ENCODE peak calls at places on chromosomes 16 and 17, in eight cellular contexts. M is A549; T is epithelial cell of esophagus; R is osteoblast; Z is neural progenitor cell; V is CD4-positive, alpha-beta T cell; D is AG09319; W is RWPE1. S is an unnamed sample.
A peak's percentile ranks its signal among the peaks of the same experiment; 100 is the strongest.

GRCh38 chr16:11601911-11602310 is 15.2 kb upstream of the LITAF start:
- DNase-seq in R (no peak), M (no peak), W (no peak), D (no peak), Z (no peak), T (no peak), V (no peak), S (no peak)

GRCh38 chr17:74192950-74193781 is 10.3 kb upstream of the RPL38 start:
- DNase-seq in Z (no peak), M (peak; percentile 88), R (peak; percentile 68), D (no peak), V (no peak), T (peak; percentile 69), W (no peak), S (no peak)

GRCh38 chr17:78839173-78839761 is 1.3 kb downstream of the USP36 start:
- DNase-seq in V (no peak), D (no peak), Z (no peak), M (no peak), T (peak; percentile 79), W (peak; percentile 75), R (peak; percentile 90), S (no peak)

GRCh38 chr16:52171481-52171880 is 375.5 kb downstream of the TOX3 start:
- DNase-seq in D (no peak), T (no peak), Z (no peak), W (no peak), V (no peak), M (no peak), R (no peak), S (no peak)

GRCh38 chr16:17448640-17449638 is 21.8 kb downstream of the XYLT1 start:
- DNase-seq in Z (no peak), M (no peak), W (no peak), R (no peak), V (no peak), D (no peak), T (no peak), S (peak; percentile 65)

GRCh38 chr17:41801374-41802062 is 10.2 kb downstream of the P3H4 start:
- DNase-seq in W (peak; percentile 72), T (peak; percentile 88), Z (peak; percentile 87), D (peak; percentile 38), R (peak; percentile 96), V (peak; percentile 83), M (peak; percentile 88), S (peak; percentile 86)

GRCh38 chr17:64694207-64694606 is 32.1 kb upstream of the SMURF2 start:
- DNase-seq in Z (no peak), W (no peak), M (peak; percentile 87), T (peak; percentile 74), R (no peak), V (no peak), D (no peak), S (no peak)

GRCh38 chr16:62870554-62870953 is 834.3 kb upstream of the CDH8 start:
- DNase-seq in W (no peak), R (no peak), Z (no peak), V (no peak), M (no peak), T (peak; percentile 2), D (no peak), S (no peak)

GRCh38 chr16:77660311-77660710 is 62.0 kb upstream of the NUDT7 start:
- DNase-seq in T (peak; percentile 33), D (peak; percentile 25), V (no peak), Z (peak; percentile 62), W (peak; percentile 8), M (peak; percentile 36), R (peak; percentile 71), S (no peak)

GRCh38 chr16:57422026-57422944 is 17.7 kb downstream of the CCL17 start:
- DNase-seq in T (peak; percentile 52), W (peak; percentile 30), V (no peak), D (peak; percentile 24), M (peak; percentile 72), R (peak; percentile 88), Z (peak; percentile 58), S (no peak)

GRCh38 chr17:4375039-4375748 is 8.7 kb upstream of the UBE2G1 start:
- DNase-seq in M (no peak), T (no peak), W (no peak), Z (no peak), V (no peak), D (no peak), R (peak; percentile 41), S (peak; percentile 90)

GRCh38 chr17:58189436-58190146 is 2.9 kb upstream of the EPX start:
- DNase-seq in R (peak; percentile 97), V (no peak), M (peak; percentile 54), W (peak; percentile 88), Z (no peak), D (peak; percentile 14), T (peak; percentile 85), S (no peak)

GRCh38 chr16:58236231-58236690 is 38.4 kb upstream of the CSNK2A2 start:
- DNase-seq in T (peak; percentile 68), W (peak; percentile 76), M (peak; percentile 69), V (peak; percentile 64), D (no peak), Z (peak; percentile 93), R (peak; percentile 84), S (peak; percentile 83)

GRCh38 chr17:75762513-75763268 is 2.3 kb downstream of the GALK1 start:
- DNase-seq in M (no peak), T (peak; percentile 52), D (no peak), Z (no peak), W (no peak), R (peak; percentile 63), V (no peak), S (no peak)

GRCh38 chr17:46033392-46033791 is 34.3 kb downstream of the STH start:
- DNase-seq in T (no peak), W (no peak), Z (no peak), R (no peak), V (no peak), M (no peak), D (no peak), S (no peak)

GRCh38 chr17:142102-142661 is 4.8 kb downstream of the SCGB1C2 start:
- DNase-seq in W (peak; percentile 27), T (no peak), M (peak; percentile 80), R (peak; percentile 86), V (peak; percentile 32), D (no peak), Z (no peak), S (peak; percentile 54)

GRCh38 chr17:142876-143784 is 5.8 kb downstream of the SCGB1C2 start:
- DNase-seq in W (no peak), M (no peak), D (no peak), V (peak; percentile 25), T (no peak), Z (no peak), R (peak; percentile 66), S (no peak)

GRCh38 chr17:144936-145670 is 7.7 kb downstream of the SCGB1C2 start:
- DNase-seq in M (no peak), D (no peak), R (peak; percentile 71), T (no peak), Z (no peak), V (peak; percentile 12), W (no peak), S (no peak)

GRCh38 chr17:145671-146541 is 8.5 kb downstream of the SCGB1C2 start:
- DNase-seq in T (no peak), W (no peak), D (no peak), V (peak; percentile 30), R (peak; percentile 79), M (no peak), Z (no peak), S (no peak)

DNA sequence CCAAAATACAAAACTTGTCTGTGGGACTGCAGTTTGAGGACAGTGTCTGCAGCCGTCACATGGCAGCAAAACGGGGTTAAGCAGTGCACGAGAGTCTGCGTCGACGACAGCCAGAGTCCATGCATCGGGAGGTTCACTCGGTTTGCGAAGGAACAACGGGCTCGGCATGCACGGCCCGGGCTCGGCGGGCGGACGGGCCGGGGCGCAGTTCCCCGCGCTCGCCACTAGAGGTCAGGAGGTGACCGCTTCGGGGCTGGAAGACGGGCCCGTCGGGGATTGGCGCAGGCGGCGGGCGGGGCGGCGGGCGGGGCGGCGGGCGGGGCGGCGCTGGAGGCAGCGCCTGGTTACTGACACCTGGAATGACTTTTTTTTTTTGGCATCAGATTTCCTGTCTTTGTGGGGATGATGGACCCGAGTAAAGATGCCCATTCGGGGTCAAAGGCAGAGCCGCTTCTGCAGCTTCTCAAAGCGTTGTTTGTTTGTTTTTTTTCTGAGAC is 6.5 kb downstream of the SCGB1C2 start:
- DNase-seq in D (peak; percentile 23), T (peak; percentile 56), M (peak; percentile 85), R (peak; percentile 99), W (peak; percentile 84), V (peak; percentile 92), Z (peak; percentile 90), S (peak; percentile 80)
- TF ChIP-seq CTCF in D (peak; percentile 62), T (peak; percentile 41), M (peak; percentile 95), R (peak; percentile 60), W (peak; percentile 92), V (peak; percentile 86), Z (peak; percentile 76), S (peak; percentile 88)

DNA sequence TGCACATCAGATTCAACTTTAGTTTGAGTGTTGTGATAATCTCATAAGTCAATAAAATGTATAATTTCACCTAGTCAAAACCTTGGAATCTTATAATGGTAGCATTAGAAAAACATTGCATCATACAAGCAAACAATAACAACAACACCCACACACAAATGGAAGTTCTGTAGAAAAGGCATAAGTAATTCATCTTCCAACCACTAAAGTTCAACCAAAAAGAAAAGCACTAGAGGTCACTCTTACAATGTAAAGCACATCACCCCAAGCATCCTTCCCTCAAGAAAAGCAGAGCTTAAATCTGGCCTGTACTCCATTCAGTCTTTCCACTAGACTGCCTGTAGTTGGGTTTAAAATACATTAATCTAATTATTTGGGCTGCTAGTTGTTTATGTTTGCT is 1.8 kb downstream of the CNTNAP4 start:
- DNase-seq in R (no peak), M (peak; percentile 26), V (no peak), D (no peak), Z (peak; percentile 55), T (peak; percentile 53), W (peak; percentile 5), S (no peak)
- TF ChIP-seq CTCF in R (no peak), M (peak; percentile 20), V (no peak), D (no peak), Z (peak; percentile 56), T (peak; percentile 26), W (no peak), S (no peak)

GRCh38 chr16:83948914-83949723 is 3.9 kb upstream of the OSGIN1 start:
- DNase-seq in R (no peak), W (no peak), T (no peak), V (no peak), D (no peak), M (no peak), Z (no peak), S (no peak)
- TF ChIP-seq CTCF in R (no peak), W (no peak), T (no peak), V (no peak), D (no peak), M (no peak), Z (no peak), S (no peak)

GRCh38 chr16:12805091-12805490 is 1.4 kb upstream of the CPPED1 start:
- DNase-seq in R (peak; percentile 4), T (no peak), M (no peak), W (no peak), V (no peak), D (no peak), Z (no peak), S (no peak)

GRCh38 chr16:12802661-12803060 is 1.0 kb downstream of the CPPED1 start:
- DNase-seq in Z (no peak), T (no peak), W (no peak), D (no peak), R (peak; percentile 19), M (no peak), V (no peak), S (no peak)

GRCh38 chr16:12804395-12804794 is 708 bp upstream of the CPPED1 start:
- DNase-seq in M (no peak), V (no peak), R (peak; percentile 22), Z (no peak), D (no peak), T (no peak), W (no peak), S (no peak)

GRCh38 chr16:12802048-12802447 is 1.6 kb downstream of the CPPED1 start:
- DNase-seq in R (peak; percentile 9), D (no peak), Z (no peak), M (no peak), T (no peak), V (no peak), W (no peak), S (no peak)

GRCh38 chr16:12803203-12804093 is at the start of gene CPPED1:
- DNase-seq in V (peak; percentile 91), R (peak; percentile 97), D (peak; percentile 81), Z (peak; percentile 94), T (peak; percentile 32), M (peak; percentile 94), W (peak; percentile 87), S (peak; percentile 95)
- TF ChIP-seq CTCF in V (no peak), R (no peak), D (no peak), Z (peak; percentile 4), T (no peak), M (peak; percentile 24), W (no peak), S (no peak)

S was measured in activated CD8-positive, alpha-beta T cell treated with anti-CD3 and anti-CD28 coated beads for 36 hours.